ENCODE peak calls at places on chromosomes 6 and 20, in six cellular contexts. N, R, X, L, M and Q are unnamed samples.

GRCh38 chr6:39576556-39577303 is 148.5 kb downstream of the KIF6 start:
- DNase-seq in X (no peak), L (no peak), N (no peak), M (no peak), R (no peak), Q (no peak)

GRCh38 chr6:3731700-3732099 is 19.8 kb downstream of the PXDC1 start:
- DNase-seq in R (no peak), M (no peak), X (no peak), N (no peak), L (no peak), Q (no peak)

GRCh38 chr6:170076466-170077165 is 214.3 kb downstream of the DLL1 start:
- DNase-seq in R (peak; percentile 20), L (no peak), N (no peak), X (no peak), M (no peak), Q (no peak)

GRCh38 chr20:35539756-35540212 is 2.1 kb upstream of the ERGIC3 start:
- DNase-seq in N (peak; percentile 86), M (peak; percentile 31), R (no peak), X (peak; percentile 55), L (no peak), Q (peak; percentile 72)

GRCh38 chr6:142943746-142944125 is 1.2 kb downstream of the HIVEP2 start:
- DNase-seq in R (peak; percentile 39), M (no peak), X (peak; percentile 30), N (peak; percentile 42), L (no peak), Q (no peak)

GRCh38 chr6:28468056-28468455 is 24.8 kb upstream of the ZSCAN23 start:
- DNase-seq in X (no peak), N (no peak), R (no peak), L (no peak), M (no peak), Q (no peak)

GRCh38 chr6:111798281-111798725 is 74.9 kb downstream of the FYN start:
- DNase-seq in R (no peak), L (no peak), M (no peak), N (no peak), X (no peak), Q (no peak)

GRCh38 chr20:17504326-17504897 is 26.8 kb downstream of the BFSP1 start:
- DNase-seq in X (no peak), N (peak; percentile 41), M (no peak), R (peak; percentile 44), L (no peak), Q (peak; percentile 48)